ENCODE peak calls at places on chromosome 21, in eight cellular contexts. Y is progenitor cell of endocrine pancreas; M is esophagus squamous epithelium; X is right lobe of liver; U is IMR-90; P is fibroblast of the aortic adventitia; B is bronchial epithelial cell; G is CD4-positive, alpha-beta T cell. W is an unnamed sample.

GRCh38 chr21:17554619-17555472 is 42.0 kb downstream of the CXADR start:
- DNase-seq in Y (no peak), M (no peak), X (no peak), U (peak; percentile 10), P (peak; percentile 16), B (no peak), G (no peak), W (peak; percentile 35)

GRCh38 chr21:44428281-44428942 is 26.9 kb upstream of the LRRC3 start:
- DNase-seq in Y (peak; percentile 9), M (no peak), X (peak; percentile 65), U (no peak), P (no peak), B (peak; percentile 3), G (peak; percentile 25), W (peak; percentile 76)

GRCh38 chr21:44650973-44651675 is 3.3 kb downstream of the KRTAP12-4 start:
- DNase-seq in Y (no peak), M (no peak), X (no peak), U (no peak), P (no peak), B (no peak), G (no peak), W (no peak)

GRCh38 chr21:44293551-44294231 is 6.2 kb upstream of the PFKL start:
- DNase-seq in Y (no peak), M (no peak), X (peak; percentile 20), U (no peak), P (no peak), B (no peak), G (no peak), W (no peak)

GRCh38 chr21:37974081-37974480 is 57.8 kb upstream of the KCNJ6 start:
- DNase-seq in Y (no peak), M (no peak), X (no peak), U (peak; percentile 1), P (no peak), B (peak; percentile 15), G (no peak), W (peak; percentile 70)

GRCh38 chr21:45033791-45034555 is 40.4 kb upstream of the ADARB1 start:
- DNase-seq in Y (no peak), M (no peak), X (no peak), U (peak; percentile 73), P (peak; percentile 77), B (peak; percentile 57), G (no peak), W (peak; percentile 18)

GRCh38 chr21:45438391-45439145 is 33.6 kb downstream of the COL18A1 start:
- DNase-seq in Y (no peak), M (no peak), X (peak; percentile 26), U (no peak), P (no peak), B (no peak), G (no peak), W (no peak)

GRCh38 chr21:17783816-17784598 is 35.1 kb downstream of the C21orf91 start:
- DNase-seq in Y (no peak), M (no peak), X (no peak), U (no peak), P (no peak), B (no peak), G (no peak), W (no peak)

GRCh38 chr21:39010629-39011404 is 172.4 kb downstream of the PSMG1 start:
- DNase-seq in Y (no peak), M (no peak), X (no peak), U (no peak), P (no peak), B (no peak), G (no peak), W (no peak)

GRCh38 chr21:44455524-44456206 is 355 bp downstream of the LRRC3 start:
- DNase-seq in Y (no peak), M (no peak), X (peak; percentile 82), U (no peak), P (peak; percentile 17), B (no peak), G (peak; percentile 15), W (no peak)

GRCh38 chr21:44800971-44801467 is 601 bp downstream of the UBE2G2 start:
- DNase-seq in Y (no peak), M (no peak), X (no peak), U (peak; percentile 26), P (peak; percentile 47), B (peak; percentile 48), G (no peak), W (peak; percentile 59)

GRCh38 chr21:45455321-45456013 is 50.5 kb downstream of the COL18A1 start:
- DNase-seq in Y (no peak), M (no peak), X (peak; percentile 90), U (peak; percentile 22), P (peak; percentile 37), B (peak; percentile 30), G (no peak), W (peak; percentile 50)

GRCh38 chr21:14259669-14260458 is 43.9 kb downstream of the RBM11 start:
- DNase-seq in Y (no peak), M (no peak), X (no peak), U (peak; percentile 56), P (peak; percentile 60), B (peak; percentile 68), G (no peak), W (peak; percentile 65)

GRCh38 chr21:16579538-16579937 is 849.8 kb downstream of the USP25 start:
- DNase-seq in Y (no peak), M (no peak), X (no peak), U (peak; percentile 53), P (peak; percentile 66), B (no peak), G (no peak), W (no peak)

GRCh38 chr21:45081636-45082035 is 7.3 kb downstream of the ADARB1 start:
- DNase-seq in Y (no peak), M (no peak), X (no peak), U (no peak), P (no peak), B (no peak), G (no peak), W (no peak)

GRCh38 chr21:45015469-45015860 is 58.9 kb upstream of the ADARB1 start:
- DNase-seq in Y (no peak), M (no peak), X (peak; percentile 14), U (no peak), P (no peak), B (no peak), G (no peak), W (no peak)

GRCh38 chr21:44530221-44530902 is 9.6 kb downstream of the KRTAP10-1 start:
- DNase-seq in Y (no peak), M (no peak), X (no peak), U (no peak), P (no peak), B (no peak), G (no peak), W (no peak)

GRCh38 chr21:44845418-44846200 is 27.7 kb upstream of the SUMO3 start:
- DNase-seq in Y (peak; percentile 44), M (no peak), X (peak; percentile 70), U (peak; percentile 24), P (peak; percentile 51), B (no peak), G (no peak), W (peak; percentile 63)

GRCh38 chr21:38780879-38781278 is 24.9 kb upstream of the ETS2 start:
- DNase-seq in Y (no peak), M (no peak), X (no peak), U (no peak), P (no peak), B (no peak), G (no peak), W (no peak)

DNA sequence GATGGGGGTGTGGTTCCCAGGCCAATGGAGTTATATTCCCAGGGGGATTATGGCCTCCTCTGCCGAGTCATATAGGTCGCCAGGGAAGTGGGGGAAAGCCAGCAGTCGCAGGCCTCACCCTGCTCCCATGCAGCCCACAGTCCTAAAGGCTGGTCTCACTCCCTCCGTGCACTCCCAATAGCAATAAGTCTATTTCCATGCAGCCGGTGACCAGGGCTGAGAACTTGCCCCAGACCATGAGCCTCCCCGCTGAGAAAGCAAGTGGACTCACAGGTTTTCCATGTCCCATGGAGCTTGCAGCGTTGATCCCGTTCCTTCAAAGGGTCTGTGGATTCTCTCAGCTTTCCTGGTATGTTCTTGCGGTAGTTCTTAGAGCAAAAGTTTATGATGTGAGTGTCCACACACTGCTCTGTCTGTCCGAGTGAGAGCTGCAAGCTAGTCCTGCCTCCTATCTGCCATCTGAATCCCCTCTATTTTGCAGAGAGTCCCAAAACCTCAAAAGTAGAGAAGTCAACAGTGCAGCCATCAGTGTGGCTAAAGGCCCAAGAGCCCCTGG is 81.7 kb upstream of the TMPRSS2 start:
- DNase-seq in Y (no peak), M (no peak), X (no peak), U (no peak), P (no peak), B (no peak), G (no peak), W (no peak)
- TF ChIP-seq CTCF in Y (no peak), M (no peak), X (no peak), U (no peak), P (no peak), B (no peak), G (no peak), W (no peak)

GRCh38 chr21:46540087-46540710 is 64.7 kb downstream of the S100B start:
- DNase-seq in Y (no peak), M (no peak), X (no peak), U (no peak), P (no peak), B (no peak), G (no peak), W (no peak)
- TF ChIP-seq CTCF in Y (no peak), M (no peak), X (no peak), U (no peak), P (no peak), B (no peak), G (no peak), W (no peak)

DNA sequence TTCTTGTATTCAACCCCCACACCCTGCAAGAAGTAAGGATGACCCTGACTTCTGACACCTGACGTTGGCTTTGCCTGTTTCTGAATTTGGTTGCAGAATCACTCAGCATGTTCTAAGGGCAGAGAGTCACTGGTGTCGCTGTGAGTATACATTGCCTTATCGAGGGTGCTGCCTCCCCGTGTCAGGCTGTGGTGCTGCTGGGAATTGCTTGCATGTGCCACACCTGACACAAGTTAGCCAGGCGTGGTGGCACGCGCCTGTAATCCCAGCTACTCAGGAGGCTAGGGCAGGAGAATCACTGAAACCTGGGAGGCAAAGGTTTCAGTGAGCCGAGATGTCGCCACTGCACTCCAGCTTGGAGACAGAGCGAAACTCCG is 45.9 kb downstream of the WDR4 start:
- DNase-seq in Y (no peak), M (no peak), X (no peak), U (peak; percentile 5), P (no peak), B (peak; percentile 23), G (peak; percentile 45), W (no peak)
- TF ChIP-seq CTCF in Y (peak; percentile 49), M (peak; percentile 44), X (no peak), U (peak; percentile 12), P (peak; percentile 8), B (peak; percentile 39), G (peak; percentile 46), W (no peak)

DNA sequence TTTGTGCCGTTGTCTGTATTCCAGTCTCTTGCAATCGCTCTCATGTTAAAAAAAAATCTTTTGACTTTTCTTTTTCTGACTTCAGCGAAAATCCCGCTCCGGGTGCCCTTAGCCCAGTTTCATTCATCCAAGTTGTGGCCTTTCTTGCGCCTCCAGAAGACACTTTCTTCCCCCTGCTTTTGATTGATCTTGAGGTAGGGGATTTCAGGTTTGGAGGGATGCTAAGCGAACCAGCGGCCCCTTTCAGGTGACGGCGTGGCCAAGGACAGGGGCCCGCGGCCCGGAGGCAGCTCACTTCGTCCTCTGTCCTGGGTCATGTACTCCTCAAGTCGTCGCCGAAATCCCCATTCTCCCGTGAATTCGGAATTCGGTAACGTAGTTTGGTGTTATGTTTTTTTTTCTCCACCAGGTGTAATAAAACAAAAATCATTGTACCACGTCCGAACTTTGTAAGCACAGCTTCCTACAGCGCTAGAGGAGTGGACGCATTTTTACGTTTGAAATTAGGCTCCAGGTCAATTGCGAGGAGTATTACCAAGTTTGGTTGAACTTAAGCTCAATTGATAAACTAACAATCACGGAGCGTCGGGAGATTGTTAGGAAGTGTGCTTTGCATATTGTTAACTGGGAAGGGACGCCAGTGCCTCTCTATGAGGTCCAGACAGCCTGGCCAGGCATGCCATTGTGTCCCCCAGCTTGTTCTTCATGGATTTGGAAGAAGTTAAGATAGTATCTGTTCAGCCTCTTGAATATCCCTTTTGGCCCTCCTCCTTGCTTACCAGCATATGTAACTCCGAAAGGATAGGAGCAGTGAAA is 1.1 kb downstream of the MRPS6 start:
- DNase-seq in Y (no peak), M (no peak), X (no peak), U (no peak), P (peak; percentile 26), B (peak; percentile 33), G (no peak), W (peak; percentile 33)
- TF ChIP-seq CTCF in Y (peak; percentile 29), M (peak; percentile 9), X (no peak), U (no peak), P (no peak), B (no peak), G (no peak), W (no peak)

W was measured in MCF 10A.